ENCODE peak calls at places on chromosomes 7 and 10, in four cellular contexts. P is IMR-90, M is GM12878, G is K562. N is an unnamed sample.

GRCh38 chr7:46982928-46983327 is 599.0 kb downstream of the TNS3 start:
- DNase-seq in P (no peak), M (no peak), G (no peak), N (no peak)

GRCh38 chr7:18354686-18355085 is 140.9 kb upstream of the HDAC9 start:
- DNase-seq in P (peak), M (no peak), G (no peak), N (no peak)

GRCh38 chr10:12799746-12800145 is 201.8 kb downstream of the CCDC3 start:
- DNase-seq in P (no peak), M (no peak), G (no peak), N (no peak)

GRCh38 chr10:110420401-110421193 is 77.1 kb upstream of the DUSP5 start:
- DNase-seq in P (peak), M (no peak), G (no peak), N (peak)

GRCh38 chr7:12729112-12729511 is 41.7 kb downstream of the ARL4A start:
- DNase-seq in P (peak), M (no peak), G (peak), N (no peak)

GRCh38 chr7:927031-927671 is 27.3 kb downstream of the ADAP1 start:
- DNase-seq in P (no peak), M (no peak), G (no peak), N (no peak)

GRCh38 chr7:18529213-18529612 is 33.7 kb downstream of the HDAC9 start:
- DNase-seq in P (no peak), M (no peak), G (no peak), N (no peak)

GRCh38 chr7:112173214-112173905 is 32.8 kb downstream of the DOCK4 start:
- DNase-seq in P (no peak), M (no peak), G (no peak), N (no peak)

GRCh38 chr7:113308399-113308798 is 190.0 kb upstream of the SMIM30 start:
- DNase-seq in P (no peak), M (no peak), G (no peak), N (no peak)

GRCh38 chr7:141053626-141054025 is 20.2 kb upstream of the TMEM178B start:
- DNase-seq in P (no peak), M (no peak), G (no peak), N (no peak)

GRCh38 chr7:40315277-40315676 is 180.5 kb downstream of the SUGCT start:
- DNase-seq in P (peak), M (no peak), G (no peak), N (no peak)

GRCh38 chr7:6416516-6417145 is 31.1 kb downstream of the DAGLB start:
- DNase-seq in P (peak), M (no peak), G (peak), N (no peak)

GRCh38 chr7:6419310-6419773 is 28.4 kb downstream of the DAGLB start:
- DNase-seq in P (no peak), M (no peak), G (no peak), N (no peak)

GRCh38 chr7:6413637-6414036 is 34.1 kb downstream of the DAGLB start:
- DNase-seq in P (no peak), M (no peak), G (no peak), N (no peak)

GRCh38 chr7:6420680-6421079 is 27.1 kb downstream of the DAGLB start:
- DNase-seq in P (no peak), M (no peak), G (no peak), N (no peak)

GRCh38 chr7:6417408-6417807 is 30.3 kb downstream of the DAGLB start:
- DNase-seq in P (no peak), M (no peak), G (no peak), N (no peak)
- TF ChIP-seq ELK1 in P (no peak), M (no peak), G (no peak), N (no peak)

GRCh38 chr7:30224511-30225031 is 59.8 kb upstream of the ZNRF2 start:
- DNase-seq in P (peak), M (peak), G (no peak), N (no peak)

GRCh38 chr7:30225863-30226361 is 58.5 kb upstream of the ZNRF2 start:
- DNase-seq in P (peak), M (peak), G (no peak), N (no peak)

GRCh38 chr7:30231271-30231670 is 53.1 kb upstream of the ZNRF2 start:
- DNase-seq in P (no peak), M (no peak), G (no peak), N (no peak)

GRCh38 chr7:30222519-30223213 is 61.7 kb upstream of the ZNRF2 start:
- DNase-seq in P (no peak), M (no peak), G (no peak), N (no peak)

GRCh38 chr7:30226593-30227268 is 57.7 kb upstream of the ZNRF2 start:
- DNase-seq in P (no peak), M (no peak), G (no peak), N (peak)
- TF ChIP-seq ELK1 in P (no peak), M (no peak), G (no peak), N (no peak)

GRCh38 chr7:45937301-45937700 is 16.2 kb upstream of the IGFBP3 start:
- DNase-seq in P (no peak), M (no peak), G (no peak), N (no peak)
- TF ChIP-seq ELK1 in P (no peak), M (no peak), G (no peak), N (no peak)

GRCh38 chr10:86775056-86775858 is 18.8 kb downstream of the BMPR1A start:
- DNase-seq in P (peak), M (peak), G (peak), N (peak)
- TF ChIP-seq ELK1 in P (no peak), M (no peak), G (no peak), N (no peak)

DNA sequence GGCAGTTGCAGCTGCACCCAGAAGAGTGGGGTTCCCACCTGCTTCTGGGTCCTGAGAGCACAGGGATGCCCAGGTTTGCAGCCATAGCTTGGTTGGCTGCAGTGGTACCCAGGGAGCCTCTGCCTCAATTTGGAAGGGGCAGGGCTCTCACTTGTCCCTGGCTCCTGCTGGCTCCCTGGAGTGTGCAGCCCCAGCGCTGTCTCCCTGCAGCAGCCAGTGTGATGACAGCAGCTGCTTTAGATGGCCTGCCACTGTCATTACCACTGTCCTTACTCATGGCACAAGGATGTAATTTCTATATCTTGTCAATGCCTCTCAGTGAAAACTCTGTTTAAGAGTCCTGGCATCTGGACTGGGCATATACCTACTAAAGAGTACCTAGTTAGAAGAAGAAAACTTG is 250.9 kb downstream of the KIF20B start:
- DNase-seq in P (no peak), M (no peak), G (no peak), N (no peak)
- TF ChIP-seq ELK1 in P (no peak), M (no peak), G (no peak), N (no peak)

N was measured in A549.